ENCODE peak calls at places on chromosome 12, in six cellular contexts. X is mesendoderm, B is IMR-90, Q is mesenchymal stem cell, K is A549, J is SK-N-SH. I is an unnamed sample. For H3K4me1, the result is how much of the 10 kb centered on the place peaks cover.

GRCh38 chr12:50524621-50525020 is 19.8 kb downstream of the DIP2B start:
- DNase-seq in X (no peak), K (no peak), B (no peak), Q (no peak), J (no peak), I (no peak)

GRCh38 chr12:52441320-52441911 is 7.2 kb upstream of the KRT75 start:
- DNase-seq in K (no peak), X (no peak), Q (no peak), B (peak), J (no peak), I (no peak)

GRCh38 chr12:122982963-122983788 is 2.7 kb downstream of the ARL6IP4 start:
- DNase-seq in B (no peak), Q (no peak), X (no peak), J (no peak), K (no peak), I (no peak)

GRCh38 chr12:53118771-53119300 is 15.6 kb downstream of the SOAT2 start:
- DNase-seq in K (no peak), B (no peak), J (no peak), X (no peak), Q (no peak), I (no peak)

GRCh38 chr12:62683724-62684501 is 217.3 kb downstream of the MON2 start:
- DNase-seq in B (peak), Q (no peak), K (no peak), J (peak), X (peak), I (no peak)

GRCh38 chr12:80044694-80045046 is 54.7 kb upstream of the OTOGL start:
- DNase-seq in B (peak), J (no peak), Q (peak), K (no peak), X (no peak), I (no peak)

GRCh38 chr12:121248611-121249010 is 38.7 kb downstream of the P2RX4 start:
- DNase-seq in Q (no peak), B (no peak), K (no peak), J (no peak), X (no peak), I (no peak)

GRCh38 chr12:53090559-53090958 is 6.9 kb upstream of the IGFBP6 start:
- DNase-seq in X (no peak), K (no peak), Q (no peak), J (no peak), B (no peak), I (no peak)

GRCh38 chr12:88067301-88067700 is 38.1 kb upstream of the C12orf50 start:
- DNase-seq in K (no peak), B (peak), X (no peak), J (no peak), Q (no peak), I (no peak)

GRCh38 chr12:109582636-109583035 is 9.0 kb downstream of the MVK start:
- DNase-seq in J (peak), X (peak), B (no peak), K (no peak), Q (no peak), I (peak)

GRCh38 chr12:106128526-106129430 is 10.0 kb downstream of the NUAK1 start:
- DNase-seq in K (no peak), X (peak), B (no peak), Q (no peak), J (no peak), I (no peak)

GRCh38 chr12:123107926-123108681 is 42.8 kb downstream of the PITPNM2 start:
- DNase-seq in B (no peak), X (no peak), Q (no peak), J (no peak), K (no peak), I (no peak)

GRCh38 chr12:65958456-65958855 is 134.2 kb downstream of the HMGA2 start:
- DNase-seq in Q (no peak), J (no peak), B (peak), X (peak), K (no peak), I (peak)

GRCh38 chr12:62933871-62934798 is 815 bp downstream of the PPM1H start:
- DNase-seq in K (peak), B (peak), X (peak), Q (peak), J (peak), I (peak)

GRCh38 chr12:51326762-51327439 is 2.9 kb upstream of the BIN2 start:
- DNase-seq in X (no peak), Q (peak), J (no peak), B (peak), K (no peak), I (peak)

GRCh38 chr12:121826318-121826954 is 22.6 kb downstream of the SETD1B start:
- DNase-seq in X (no peak), K (no peak), B (no peak), Q (no peak), J (no peak), I (no peak)

GRCh38 chr12:118436002-118436724 is 59.8 kb downstream of the SUDS3 start:
- DNase-seq in X (peak), K (no peak), Q (no peak), J (peak), B (no peak), I (peak)

GRCh38 chr12:47360771-47361388 is 281.1 kb upstream of the AMIGO2 start:
- DNase-seq in X (peak), J (no peak), B (no peak), Q (peak), K (no peak), I (no peak)

GRCh38 chr12:48001426-48002178 is 2.7 kb downstream of the COL2A1 start:
- DNase-seq in Q (peak), B (no peak), X (peak), J (peak), K (peak), I (peak)

GRCh38 chr12:66087365-66087943 is 43.1 kb downstream of the LLPH start:
- DNase-seq in Q (peak), B (peak), J (peak), X (peak), K (peak), I (no peak)

GRCh38 chr12:105721051-105721825 is 390.7 kb downstream of the C12orf75 start:
- DNase-seq in Q (no peak), X (no peak), B (no peak), K (no peak), J (no peak), I (no peak)

GRCh38 chr12:126874427-126875026 is 1392.4 kb upstream of the TMEM132C start:
- DNase-seq in B (no peak), X (peak), Q (no peak), K (peak), J (peak), I (no peak)

GRCh38 chr12:10102322-10102721 is 3.5 kb upstream of the CLEC1A start:
- DNase-seq in X (no peak), Q (no peak), B (no peak), K (no peak), J (no peak), I (no peak)

GRCh38 chr12:123131879-123132402 is 18.9 kb downstream of the PITPNM2 start:
- DNase-seq in X (no peak), Q (no peak), B (no peak), K (no peak), J (no peak), I (no peak)

DNA sequence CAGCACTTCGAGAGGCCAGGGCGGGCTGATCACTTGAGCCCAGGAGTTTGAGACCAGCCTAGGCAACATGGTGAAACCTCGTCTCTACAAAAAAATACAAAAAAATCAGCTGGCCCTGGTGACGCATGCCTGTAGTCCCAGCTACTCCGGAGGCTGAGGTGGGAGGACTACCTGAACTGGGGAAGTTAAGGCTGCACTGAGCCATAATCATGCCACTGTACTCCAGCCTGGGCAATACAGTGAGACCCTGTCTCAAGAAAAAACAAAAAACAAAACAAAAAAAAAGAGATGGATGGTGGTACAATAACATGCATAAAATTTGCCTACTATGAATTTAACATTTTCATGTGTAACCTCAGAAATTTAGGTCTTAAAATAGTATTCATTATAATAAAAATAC is 2.2 kb downstream of the THAP2 start:
- DNase-seq in J (no peak), X (no peak), B (no peak), K (no peak), Q (no peak), I (no peak)
- H3K4me2 ChIP-seq in J (peak), X (no peak), B (no peak), K (no peak), Q (no peak), I (peak)

GRCh38 chr12:124491856-124492420 is 75.5 kb downstream of the NCOR2 start:
- DNase-seq in X (no peak), J (no peak), Q (no peak), K (no peak), B (no peak), I (no peak)

GRCh38 chr12:124490584-124491305 is 76.7 kb downstream of the NCOR2 start:
- DNase-seq in B (no peak), X (peak), Q (no peak), J (peak), K (no peak), I (peak)

GRCh38 chr12:124489915-124490583 is 77.4 kb downstream of the NCOR2 start:
- DNase-seq in X (no peak), Q (no peak), K (no peak), J (no peak), B (no peak), I (no peak)

GRCh38 chr12:124492879-124493808 is 74.3 kb downstream of the NCOR2 start:
- DNase-seq in B (no peak), X (no peak), K (no peak), Q (no peak), J (no peak), I (no peak)

DNA sequence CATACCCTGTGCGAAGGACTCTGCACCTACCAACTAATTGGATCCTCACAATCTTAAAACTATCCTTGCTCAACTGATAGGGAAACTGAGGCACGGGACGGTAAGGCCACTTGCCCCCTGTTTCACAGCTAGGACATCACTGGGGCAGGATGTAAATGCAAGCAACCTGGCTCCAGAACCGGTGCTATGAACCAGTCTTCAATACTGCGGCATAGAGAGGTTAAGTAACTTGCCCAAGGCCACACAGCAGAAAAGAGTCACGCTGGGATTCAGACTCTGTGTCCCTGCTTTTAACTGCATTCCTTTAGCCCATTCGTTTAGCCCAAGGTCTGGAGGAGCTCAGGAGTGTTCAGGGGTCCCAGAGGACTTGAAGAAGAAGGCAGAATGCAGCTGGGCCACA is 76.1 kb downstream of the NCOR2 start:
- DNase-seq in K (no peak), B (no peak), X (no peak), J (no peak), Q (no peak), I (no peak)
- H3K4me1 ChIP-seq in K (under half), B (under half), X (under half), J (under half), Q (under half), I (under half)

DNA sequence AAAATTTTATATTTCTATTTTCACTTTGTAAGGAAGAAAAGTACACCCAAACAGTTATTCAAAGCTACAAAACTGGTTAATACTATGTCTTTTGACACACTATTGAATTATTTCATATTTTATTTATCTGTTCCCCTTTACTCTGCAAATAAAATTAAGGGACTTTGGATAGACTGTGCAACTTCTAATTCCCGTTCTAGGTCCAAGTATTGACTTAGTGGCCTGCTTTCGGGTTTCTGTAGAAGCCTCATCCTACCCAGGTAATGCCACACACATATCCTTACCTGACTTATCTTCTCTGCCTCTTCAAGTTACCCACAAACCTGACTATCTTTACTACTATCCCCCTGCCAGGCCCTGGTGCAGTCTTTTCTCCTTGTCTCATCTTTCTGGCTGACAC is 156.3 kb upstream of the TMTC2 start:
- DNase-seq in X (no peak), K (no peak), B (no peak), J (no peak), Q (no peak), I (no peak)
- H3K4me2 ChIP-seq in X (no peak), K (no peak), B (no peak), J (no peak), Q (no peak), I (no peak)

GRCh38 chr12:6632026-6632978 is 3.5 kb downstream of the LPAR5 start:
- DNase-seq in X (no peak), J (peak), B (no peak), Q (no peak), K (no peak), I (peak)

GRCh38 chr12:6638305-6638704 is 2.5 kb upstream of the LPAR5 start:
- DNase-seq in K (no peak), J (no peak), Q (no peak), B (no peak), X (no peak), I (no peak)

GRCh38 chr12:6639151-6639773 is 3.5 kb upstream of the LPAR5 start:
- DNase-seq in K (no peak), Q (no peak), J (peak), X (no peak), B (no peak), I (no peak)

GRCh38 chr12:6635375-6635855 is 344 bp downstream of the LPAR5 start:
- DNase-seq in X (peak), J (peak), B (no peak), K (no peak), Q (peak), I (no peak)

DNA sequence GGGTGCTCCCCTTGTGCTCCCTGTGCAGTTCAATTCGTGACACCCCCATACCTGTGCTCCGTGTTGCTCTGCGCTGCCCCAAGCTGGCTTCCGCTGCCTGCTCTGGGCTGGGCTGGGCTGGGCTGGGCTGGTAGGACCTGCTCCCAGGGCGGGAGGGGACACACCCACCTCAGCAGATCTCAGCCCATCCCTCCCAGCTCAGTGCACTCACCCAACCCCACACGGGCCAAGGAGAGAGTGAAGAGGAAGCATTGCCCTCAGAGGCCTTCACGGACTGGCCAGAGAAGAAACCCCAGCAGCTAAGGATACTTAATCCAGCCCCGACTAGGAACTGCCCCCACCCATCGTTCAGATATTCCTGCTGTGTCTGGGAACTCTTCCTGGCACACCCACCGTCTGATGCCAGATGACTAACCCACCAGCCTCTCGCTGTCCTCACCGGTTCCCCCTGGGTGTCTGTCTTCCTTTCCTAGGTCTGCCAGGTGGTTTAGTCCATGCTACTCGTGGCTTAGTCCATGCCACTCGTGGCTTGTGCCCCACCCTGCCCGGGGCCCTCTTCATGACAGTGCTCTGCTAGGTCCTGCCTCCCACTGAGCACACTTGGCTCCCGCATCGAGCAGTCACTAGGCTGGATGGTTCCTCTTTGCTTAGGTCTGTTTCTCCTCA is at the start of gene LPAR5:
- DNase-seq in K (peak), Q (peak), B (no peak), X (no peak), J (peak), I (peak)
- H3K4me1 ChIP-seq in K (under half), Q (under half), B (under half), X (under half), J (under half), I (under half)

GRCh38 chr12:54425696-54426095 is 6.6 kb upstream of the ITGA5 start:
- DNase-seq in J (no peak), B (no peak), Q (no peak), K (no peak), X (no peak), I (no peak)
- H3K4me2 ChIP-seq in J (no peak), B (no peak), Q (no peak), K (no peak), X (no peak), I (no peak)

GRCh38 chr12:26936559-26937442 is 980 bp downstream of the INTS13 start:
- DNase-seq in K (no peak), X (peak), B (no peak), Q (peak), J (no peak), I (no peak)
- H3K4me1 ChIP-seq in K (under half), X (under half), B (under half), Q (under half), J (under half), I (under half)